ENCODE peak calls at places on chromosome 17, in four cellular contexts. S is HAP-1, J is DMS 273 treated with DMSO at 0.1 percent for 48 hours, M is neural progenitor cell. Y is an unnamed sample.

GRCh38 chr17:45248132-45248936 is 13.6 kb downstream of the SPATA32 start:
- DNase-seq in S (peak), M (peak), J (no peak), Y (no peak)

GRCh38 chr17:225551-225950 is 44.1 kb upstream of the DOC2B start:
- DNase-seq in J (no peak), M (no peak), S (no peak), Y (no peak)

GRCh38 chr17:63381101-63381729 is 64.9 kb downstream of the CYB561 start:
- DNase-seq in J (no peak), S (no peak), M (no peak), Y (no peak)

GRCh38 chr17:79968116-79968515 is 67.6 kb downstream of the TBC1D16 start:
- DNase-seq in J (no peak), S (no peak), M (peak), Y (no peak)

GRCh38 chr17:7912927-7913524 is 3.1 kb downstream of the RNF227 start:
- DNase-seq in S (peak), J (peak), M (peak), Y (peak)

GRCh38 chr17:38921756-38922411 is 3.5 kb upstream of the LASP1NB start:
- DNase-seq in S (no peak), M (no peak), J (no peak), Y (no peak)

GRCh38 chr17:19418312-19418992 is 7.4 kb downstream of the RNF112 start:
- DNase-seq in S (no peak), M (no peak), J (no peak), Y (no peak)

GRCh38 chr17:19371259-19372003 is 6.9 kb upstream of the MAPK7 start:
- DNase-seq in M (no peak), J (no peak), S (no peak), Y (no peak)

GRCh38 chr17:76264755-76265623 is at the start of gene UBALD2:
- DNase-seq in S (peak), M (peak), J (peak), Y (peak)

GRCh38 chr17:28748852-28749515 is 5.2 kb downstream of the TRAF4 start:
- DNase-seq in J (no peak), M (no peak), S (no peak), Y (no peak)

GRCh38 chr17:9178319-9178718 is 157.0 kb downstream of the NTN1 start:
- DNase-seq in M (no peak), S (no peak), J (no peak), Y (no peak)

GRCh38 chr17:81273698-81274470 is 21.2 kb downstream of the SLC38A10 start:
- DNase-seq in M (no peak), J (no peak), S (no peak), Y (no peak)

GRCh38 chr17:3592216-3592860 is 16.9 kb downstream of the TRPV1 start:
- DNase-seq in J (no peak), M (no peak), S (no peak), Y (no peak)

GRCh38 chr17:52235416-52235960 is 77.0 kb upstream of the CA10 start:
- DNase-seq in S (no peak), M (no peak), J (no peak), Y (no peak)

GRCh38 chr17:18043491-18043890 is 4.3 kb downstream of the GID4 start:
- DNase-seq in J (no peak), M (no peak), S (peak), Y (no peak)

GRCh38 chr17:4956493-4957061 is 5.7 kb downstream of the ENO3 start:
- DNase-seq in J (no peak), S (no peak), M (peak), Y (no peak)

GRCh38 chr17:8847891-8848290 is 19.6 kb downstream of the PIK3R6 start:
- DNase-seq in J (no peak), M (no peak), S (no peak), Y (no peak)

GRCh38 chr17:14312522-14312921 is 11.6 kb downstream of the HS3ST3B1 start:
- DNase-seq in S (no peak), M (no peak), J (no peak), Y (no peak)

GRCh38 chr17:74417178-74418045 is 14.5 kb upstream of the GPRC5C start:
- DNase-seq in J (peak), M (no peak), S (no peak), Y (no peak)

GRCh38 chr17:39927928-39928867 is 666 bp downstream of the LRRC3C start:
- DNase-seq in J (no peak), S (no peak), M (peak), Y (no peak)

GRCh38 chr17:17722906-17723353 is 41.7 kb downstream of the RAI1 start:
- DNase-seq in J (no peak), M (no peak), S (no peak), Y (no peak)

GRCh38 chr17:38625482-38625881 is 19.7 kb upstream of the SRCIN1 start:
- DNase-seq in J (no peak), M (no peak), S (no peak), Y (no peak)

GRCh38 chr17:57595942-57596695 is 149.0 kb downstream of the CCDC182 start:
- DNase-seq in M (peak), S (no peak), J (no peak), Y (no peak)

GRCh38 chr17:35804658-35805192 is 4.6 kb upstream of the TAF15 start:
- DNase-seq in S (peak), M (peak), J (peak), Y (peak)

Y was measured in fibroblast of the conjunctiva.